ENCODE peak calls at places on chromosomes 6 and 20, in four cellular contexts. P is spleen, F is IMR-90, K is adrenal gland. C is an unnamed sample.

GRCh38 chr6:167588181-167588919 is 238.4 kb upstream of the AFDN start:
- DNase-seq in P (no peak), F (no peak), K (no peak), C (peak; percentile 17)

GRCh38 chr20:43721429-43722152 is 5.2 kb downstream of the GTSF1L start:
- DNase-seq in K (no peak), P (no peak), F (no peak), C (no peak)

GRCh38 chr6:14499804-14500203 is 382.2 kb downstream of the CD83 start:
- DNase-seq in P (no peak), K (no peak), F (peak; percentile 87), C (peak; percentile 76)

GRCh38 chr20:3041818-3042504 is 1.5 kb upstream of the GNRH2 start:
- DNase-seq in K (no peak), P (peak; percentile 46), F (peak; percentile 4), C (no peak)

GRCh38 chr20:23451956-23452487 is 654 bp downstream of the CST11 start:
- DNase-seq in F (no peak), P (no peak), K (no peak), C (no peak)

GRCh38 chr6:119140471-119141165 is 62.2 kb upstream of the FAM184A start:
- DNase-seq in F (no peak), K (no peak), P (no peak), C (no peak)

GRCh38 chr6:47822856-47823554 is 41.2 kb downstream of the OPN5 start:
- DNase-seq in F (no peak), K (no peak), P (no peak), C (no peak)

GRCh38 chr6:152734630-152735029 is 16.0 kb upstream of the VIP start:
- DNase-seq in P (no peak), F (no peak), K (no peak), C (no peak)

GRCh38 chr20:24732076-24732475 is 217.0 kb upstream of the CST7 start:
- DNase-seq in K (no peak), F (no peak), P (no peak), C (no peak)

GRCh38 chr20:24732599-24732998 is 216.5 kb upstream of the CST7 start:
- DNase-seq in K (no peak), P (no peak), F (no peak), C (no peak)

GRCh38 chr20:24730750-24731149 is 218.3 kb upstream of the CST7 start:
- DNase-seq in P (no peak), K (no peak), F (no peak), C (no peak)

GRCh38 chr20:24729896-24730605 is 219.0 kb upstream of the CST7 start:
- DNase-seq in F (no peak), K (no peak), P (no peak), C (no peak)

DNA sequence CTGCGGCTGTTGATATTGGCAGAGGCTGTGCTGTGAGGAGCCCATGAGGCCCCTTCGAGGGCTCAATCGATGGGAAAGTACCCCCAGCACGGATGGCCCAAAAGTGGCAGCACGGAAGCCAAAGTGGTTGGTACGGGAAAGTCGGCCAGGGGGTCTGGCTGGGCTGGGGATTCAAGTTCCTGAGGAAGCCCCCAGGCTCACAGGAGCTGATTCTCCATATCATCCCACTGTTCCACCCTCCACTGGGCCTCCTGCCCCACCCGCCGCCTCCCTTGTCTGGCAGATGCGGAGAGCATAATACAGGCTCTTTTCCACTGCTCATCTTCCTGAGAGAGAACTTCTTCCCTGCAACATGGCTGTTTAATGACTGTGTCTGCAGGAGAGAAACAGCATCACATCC is 217.8 kb upstream of the CST7 start:
- DNase-seq in K (no peak), P (no peak), F (no peak), C (no peak)
- TF ChIP-seq POLR2A in K (no peak), P (no peak), F (no peak), C (no peak)

DNA sequence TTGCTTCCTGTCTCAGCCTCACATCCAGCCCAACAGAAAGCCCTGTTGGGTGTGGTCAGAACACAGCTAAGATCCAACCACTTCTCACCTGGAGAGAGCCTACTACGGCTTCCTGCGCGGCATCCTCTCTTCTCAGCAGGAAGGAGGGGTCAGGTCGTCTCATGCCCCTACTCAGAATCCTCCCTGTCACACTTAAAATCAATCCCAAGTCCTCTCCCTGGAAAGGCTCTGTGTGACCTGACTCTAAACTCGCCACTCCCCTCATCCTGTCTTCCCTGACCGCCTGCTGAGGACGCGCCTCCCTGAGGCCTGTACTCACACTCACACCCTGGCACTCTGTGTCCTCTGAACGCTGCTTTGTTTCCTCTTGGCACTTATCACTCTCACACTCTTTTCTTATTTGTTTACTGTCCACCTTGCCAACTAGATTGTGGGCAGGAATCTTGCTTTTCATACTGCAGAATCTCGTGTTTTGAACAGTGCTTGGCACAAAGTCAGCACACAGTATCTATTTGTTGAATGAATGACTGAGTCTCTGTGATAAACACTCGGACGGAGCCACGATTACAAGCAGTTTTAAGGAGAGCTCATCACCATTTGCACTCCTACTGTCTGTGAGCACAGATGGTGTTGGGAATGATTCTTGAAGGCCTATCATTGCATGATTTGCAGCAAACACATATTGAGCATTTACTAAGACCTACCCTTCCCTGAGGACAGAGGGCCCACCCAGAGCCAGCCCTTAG is 18.7 kb downstream of the RAB5IF start:
- DNase-seq in F (no peak), K (no peak), P (no peak), C (no peak)
- TF ChIP-seq POLR2A in F (no peak), K (no peak), P (no peak), C (no peak)

GRCh38 chr6:138105446-138105845 is 1.8 kb downstream of the PERP start:
- DNase-seq in P (no peak), K (no peak), F (no peak), C (no peak)
- TF ChIP-seq POLR2A in P (no peak), K (no peak), F (no peak), C (no peak)

GRCh38 chr6:2764610-2765165 is 505 bp upstream of the WRNIP1 start:
- DNase-seq in K (peak; percentile 71), P (peak; percentile 87), F (peak; percentile 70), C (peak; percentile 50)
- TF ChIP-seq POLR2A in K (no peak), P (no peak), F (peak; percentile 93), C (peak; percentile 74)

GRCh38 chr20:51972031-51972430 is 169.7 kb upstream of the SALL4 start:
- DNase-seq in P (no peak), F (no peak), K (no peak), C (no peak)
- TF ChIP-seq POLR2A in P (no peak), F (no peak), K (no peak), C (no peak)

GRCh38 chr6:137728386-137729349 is 138.4 kb upstream of the TNFAIP3 start:
- DNase-seq in P (no peak), F (peak; percentile 88), K (peak; percentile 87), C (peak; percentile 27)
- TF ChIP-seq POLR2A in P (no peak), F (no peak), K (no peak), C (no peak)

C was measured in H54.